ENCODE peak calls at places on chromosome 20, in five cellular contexts. J, O, X, W and Y are unnamed samples. For H3K36me3, the result is how much of the 10 kb centered on the place peaks cover.

GRCh38 chr20:35226126-35226774 is at the start of gene MMP24:
- DNase-seq in O (no peak), J (no peak), X (no peak), W (peak), Y (no peak)

GRCh38 chr20:50446351-50447101 is 63.7 kb upstream of the PTPN1 start:
- DNase-seq in X (no peak), J (no peak), O (no peak), W (no peak), Y (no peak)

GRCh38 chr20:368915-369314 is 11.6 kb upstream of the TRIB3 start:
- DNase-seq in X (no peak), J (no peak), W (no peak), O (no peak), Y (no peak)

GRCh38 chr20:35307666-35308653 is 15.7 kb upstream of the FAM83C start:
- DNase-seq in O (peak), W (no peak), J (peak), X (no peak), Y (peak)

GRCh38 chr20:1803216-1804128 is 91.7 kb upstream of the SIRPA start:
- DNase-seq in O (peak), J (peak), W (peak), X (no peak), Y (peak)

GRCh38 chr20:58911970-58912369 is 59.5 kb downstream of the GNAS start:
- DNase-seq in J (no peak), W (no peak), O (no peak), X (no peak), Y (no peak)

GRCh38 chr20:60694763-60695162 is 557.3 kb upstream of the CDH4 start:
- DNase-seq in X (no peak), W (no peak), J (no peak), O (no peak), Y (no peak)

GRCh38 chr20:50996901-50997830 is 25.7 kb downstream of the KCNG1 start:
- DNase-seq in J (no peak), W (no peak), X (no peak), O (no peak), Y (no peak)

GRCh38 chr20:16263582-16263981 is 309.7 kb downstream of the KIF16B start:
- DNase-seq in O (no peak), W (no peak), J (no peak), X (no peak), Y (no peak)

GRCh38 chr20:49245921-49246740 is 26.9 kb downstream of the DDX27 start:
- DNase-seq in X (peak), O (no peak), W (no peak), J (peak), Y (peak)

GRCh38 chr20:59205044-59205443 is 41.4 kb downstream of the ZNF831 start:
- DNase-seq in X (no peak), W (no peak), J (no peak), O (no peak), Y (no peak)

GRCh38 chr20:9903048-9903651 is 64.3 kb upstream of the PAK5 start:
- DNase-seq in W (no peak), O (no peak), J (no peak), X (peak), Y (no peak)

GRCh38 chr20:53660078-53660909 is 66.7 kb upstream of the ZNF217 start:
- DNase-seq in J (no peak), O (no peak), X (no peak), W (peak), Y (peak)

GRCh38 chr20:17610566-17611289 is 40.9 kb downstream of the DSTN start:
- DNase-seq in J (no peak), O (no peak), W (peak), X (no peak), Y (no peak)

GRCh38 chr20:11080010-11080409 is 406.2 kb upstream of the JAG1 start:
- DNase-seq in J (no peak), X (no peak), W (no peak), O (no peak), Y (no peak)

GRCh38 chr20:23362392-23363256 is 642 bp downstream of the GZF1 start:
- DNase-seq in X (no peak), W (no peak), J (peak), O (no peak), Y (peak)

DNA sequence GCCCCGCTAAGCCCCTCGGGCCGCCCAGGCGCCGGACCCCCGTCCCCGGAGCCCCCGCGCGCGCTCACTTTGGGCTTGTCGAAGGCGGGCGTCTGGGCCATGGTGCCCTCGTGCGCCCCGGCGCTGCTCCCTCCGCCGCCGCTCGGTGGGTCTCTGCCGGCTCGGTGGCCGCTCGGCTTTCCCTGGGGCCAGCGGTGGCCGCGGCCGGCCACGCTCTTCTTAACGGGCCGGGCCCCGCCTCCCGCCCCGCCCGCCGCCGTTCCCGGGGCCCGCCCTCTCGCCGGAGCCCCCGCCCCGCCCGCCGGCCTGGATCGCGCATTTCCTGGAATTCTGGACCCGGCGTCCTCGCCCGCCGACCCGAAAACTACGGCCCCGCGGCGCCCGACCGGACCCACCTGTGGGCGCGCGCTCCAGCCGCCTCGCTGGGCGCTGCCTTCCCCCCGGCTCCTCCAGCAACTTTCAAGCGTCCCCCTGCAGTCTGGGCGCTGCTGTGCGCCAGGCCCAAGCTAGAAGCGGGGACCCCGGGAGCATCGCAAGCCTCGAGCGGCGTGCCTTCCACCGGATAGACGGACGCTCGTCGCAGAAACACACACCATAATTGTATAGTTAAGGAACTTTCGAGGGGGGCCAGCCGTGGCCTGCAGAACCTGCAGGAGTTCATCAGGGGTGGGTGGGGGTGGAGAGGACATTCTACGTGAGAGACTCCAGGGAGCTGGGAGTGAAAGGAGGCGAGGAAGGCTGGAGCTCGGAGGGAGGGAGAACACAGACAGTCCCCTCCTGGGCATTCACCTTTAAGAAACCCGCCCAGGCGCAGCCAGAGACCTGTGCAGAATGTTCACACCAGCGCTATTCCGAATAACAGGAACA is at the start of gene ADA:
- DNase-seq in J (peak), X (no peak), O (peak), W (peak), Y (peak)
- TF ChIP-seq POLR2A in J (no peak), X (no peak), O (peak), W (peak), Y (no peak)

GRCh38 chr20:19739351-19739750 is 18.7 kb upstream of the RIN2 start:
- DNase-seq in W (no peak), X (no peak), J (no peak), O (no peak), Y (no peak)
- H3K27ac ChIP-seq in W (no peak), X (no peak), J (no peak), O (no peak), Y (no peak)

DNA sequence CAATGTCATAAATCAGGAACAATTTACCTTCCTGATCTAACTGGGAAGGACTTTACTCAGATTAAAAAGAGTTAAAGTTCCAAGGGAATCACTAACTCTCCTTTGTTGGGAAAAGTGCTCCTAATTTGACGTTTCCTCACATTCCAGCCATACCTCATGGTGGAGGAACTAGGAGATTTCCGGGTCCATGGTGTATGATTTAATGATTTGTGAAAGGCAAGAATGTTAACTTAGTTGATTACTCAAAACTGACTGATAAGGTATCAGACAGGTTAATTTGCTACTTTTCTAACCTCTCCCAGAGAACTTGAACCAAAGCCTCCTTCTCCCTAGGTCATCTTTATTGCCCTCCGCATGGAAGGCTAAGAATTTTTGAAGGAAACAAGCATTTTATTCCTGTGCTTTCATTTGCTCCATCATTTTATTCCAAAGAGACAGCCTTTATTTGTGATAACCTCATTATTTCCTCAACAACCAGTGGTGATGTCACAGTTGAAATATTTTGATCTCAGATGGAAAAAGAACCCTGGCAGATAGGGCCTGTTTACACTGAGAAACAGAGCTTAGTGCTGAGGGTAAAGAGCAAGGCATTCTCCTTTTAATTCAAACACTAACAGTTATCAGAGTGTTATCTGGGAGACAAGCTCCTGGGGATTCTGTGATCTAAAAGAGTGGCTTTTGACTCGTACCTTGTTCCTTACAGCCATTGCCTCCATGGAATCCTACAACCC is 57.5 kb upstream of the BMP2 start:
- DNase-seq in O (no peak), J (no peak), W (no peak), X (no peak), Y (no peak)
- H3K36me3 ChIP-seq in O (under half), J (under half), W (under half), X (under half), Y (under half)

DNA sequence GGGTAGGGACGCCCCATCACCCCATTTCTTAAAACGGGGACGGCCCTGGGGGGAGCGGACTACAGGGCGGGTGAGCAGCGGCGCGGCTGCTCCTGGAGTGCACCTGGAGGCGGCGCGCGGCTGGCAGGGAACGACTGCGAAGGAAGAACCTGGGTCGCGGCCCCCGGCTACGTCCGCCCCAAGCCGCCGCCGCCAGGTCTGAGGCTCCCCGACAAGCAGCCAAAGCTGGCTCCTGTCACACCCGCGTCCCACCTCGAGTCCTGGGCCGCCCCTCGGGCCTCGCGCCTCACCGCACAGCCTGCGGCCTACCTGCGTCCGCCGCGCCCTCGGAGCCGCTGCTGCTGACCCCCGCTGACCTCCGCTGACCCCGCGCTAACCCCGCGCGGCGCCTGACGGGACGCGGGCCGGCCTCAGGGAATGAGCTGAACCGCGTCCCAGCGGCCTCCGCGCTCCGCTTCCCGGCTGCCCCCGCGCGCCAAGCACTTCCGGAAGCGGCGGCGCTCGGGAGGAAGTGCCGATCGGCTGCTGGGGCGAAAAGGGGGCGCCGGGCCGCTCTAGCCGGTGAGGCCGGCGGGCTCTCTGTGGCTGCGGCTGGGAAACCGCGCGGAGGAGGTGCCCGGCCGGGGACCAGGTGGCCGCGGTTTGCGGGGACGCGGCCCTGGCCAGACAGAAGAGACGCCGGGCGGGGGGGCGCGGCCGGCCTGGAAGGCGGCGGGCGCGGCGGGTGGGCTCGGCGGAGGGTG is at the start of the genes ARFRP1 and ZGPAT:
- DNase-seq in O (peak), J (peak), X (peak), W (peak), Y (peak)
- TF ChIP-seq POLR2A in O (peak), J (peak), X (peak), W (peak), Y (no peak)

DNA sequence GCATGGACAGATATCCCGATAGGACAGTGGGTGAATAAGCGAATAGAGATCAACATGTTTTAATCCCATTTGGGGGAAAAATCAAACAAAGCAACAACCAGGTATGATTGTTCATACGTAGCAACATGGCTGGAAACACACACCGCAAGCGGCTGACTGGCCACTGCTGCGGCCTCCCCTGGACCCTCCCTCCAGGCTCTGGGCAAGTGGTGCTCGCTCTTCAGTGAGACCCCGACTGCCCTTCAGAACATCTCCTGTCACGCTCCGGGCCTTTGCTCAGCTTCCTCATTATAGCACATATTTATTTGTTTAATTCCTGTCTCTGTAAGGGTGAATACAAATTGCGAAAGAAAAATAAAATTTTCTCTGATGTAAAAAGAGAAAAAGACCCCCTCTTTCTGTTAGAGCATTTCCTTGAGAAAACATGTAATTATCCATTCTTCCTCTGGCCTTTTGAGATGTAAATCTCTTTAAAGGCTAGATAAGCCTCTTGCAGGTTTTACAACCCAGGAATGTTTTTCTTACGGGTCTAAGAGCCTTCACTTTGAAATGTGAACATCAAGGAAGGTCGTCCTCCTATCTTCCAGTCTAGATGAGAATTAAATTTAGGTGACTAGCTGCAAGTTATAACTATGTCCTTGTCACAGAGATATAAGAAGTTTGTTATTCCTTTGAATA is 11.0 kb upstream of the FAM210B start:
- DNase-seq in J (no peak), X (no peak), O (no peak), W (no peak), Y (no peak)
- H3K27ac ChIP-seq in J (peak), X (no peak), O (peak), W (no peak), Y (no peak)

GRCh38 chr20:34104059-34104458 is 8.0 kb downstream of the EIF2S2 start:
- DNase-seq in J (no peak), X (no peak), O (no peak), W (no peak), Y (no peak)
- H3K36me3 ChIP-seq in J (under half), X (under half), O (under half), W (under half), Y (under half)

DNA sequence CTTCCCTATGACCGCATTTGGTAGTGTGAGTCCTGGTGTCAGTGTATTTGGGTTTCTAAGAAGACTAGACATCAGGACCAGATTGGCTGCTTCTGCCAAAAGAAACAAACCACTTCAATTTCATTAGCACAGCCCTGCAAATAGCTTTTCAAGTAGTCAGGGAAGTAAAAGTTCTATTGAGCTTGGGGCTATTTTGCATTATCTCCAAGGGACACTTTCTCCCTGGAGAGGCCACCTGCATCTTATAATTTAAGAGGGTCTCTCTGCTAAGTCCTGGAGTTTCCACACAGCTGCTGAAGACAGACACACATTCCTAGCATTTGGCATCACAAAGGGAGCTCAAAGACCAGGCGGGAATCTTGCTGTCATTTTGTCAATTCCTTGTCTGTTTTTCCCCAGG is 141.2 kb downstream of the BMP2 start:
- DNase-seq in W (no peak), X (no peak), O (no peak), J (no peak), Y (no peak)
- TF ChIP-seq POLR2A in W (no peak), X (no peak), O (no peak), J (no peak), Y (no peak)

DNA sequence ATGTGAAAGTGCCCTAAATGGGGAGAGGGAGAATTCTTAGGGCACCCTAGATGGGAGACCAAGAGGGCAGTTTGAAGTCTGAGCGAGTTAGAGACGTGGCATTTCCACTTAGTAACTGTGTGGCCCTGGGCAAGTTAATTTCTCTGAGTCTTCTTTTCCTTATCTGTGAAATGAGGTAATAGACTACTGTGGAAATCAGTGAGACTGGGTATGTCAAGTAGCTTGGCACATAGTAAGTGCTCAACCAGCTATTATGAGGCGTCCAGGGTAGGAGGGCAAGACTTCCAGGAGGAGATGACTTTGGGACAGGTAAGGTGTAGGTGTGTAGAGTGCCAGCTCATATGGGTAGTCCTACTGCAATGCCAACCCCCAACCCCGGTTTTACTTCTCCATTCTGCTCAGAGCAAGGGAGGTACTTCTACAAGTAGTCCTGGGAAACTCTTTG is 770 bp downstream of the KIF3B start:
- DNase-seq in O (no peak), J (no peak), W (no peak), X (no peak), Y (no peak)
- H3K27ac ChIP-seq in O (no peak), J (peak), W (no peak), X (no peak), Y (peak)

DNA sequence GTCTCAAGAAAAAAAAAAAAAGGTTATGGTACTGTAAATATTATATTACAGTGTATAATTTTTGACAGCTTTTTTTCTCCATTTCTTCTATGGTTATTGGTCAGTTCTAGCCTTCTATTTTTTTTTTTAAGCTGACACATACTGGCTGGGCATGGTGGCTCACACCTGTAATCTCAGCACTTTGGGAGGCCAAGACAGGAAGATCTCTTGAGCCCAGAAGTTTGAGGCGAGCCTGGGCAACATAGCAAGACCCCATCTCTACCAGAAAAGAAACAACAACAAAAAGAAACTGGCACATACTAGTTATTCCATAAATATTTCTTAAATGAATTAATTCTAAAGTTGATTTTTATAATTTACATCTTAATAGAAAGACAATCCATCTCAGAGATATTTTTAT is 27.6 kb upstream of the PRND start:
- DNase-seq in X (no peak), J (no peak), O (no peak), W (no peak), Y (no peak)
- H3K36me3 ChIP-seq in X (under half), J (under half), O (under half), W (under half), Y (under half)

GRCh38 chr20:38092260-38092857 is 58.8 kb downstream of the RPRD1B start:
- DNase-seq in J (no peak), X (no peak), W (no peak), O (no peak), Y (no peak)
- TF ChIP-seq POLR2A in J (no peak), X (no peak), W (no peak), O (no peak), Y (no peak)